ENCODE peak calls at places on chromosomes 7 and 10, in seven cellular contexts. One of them, this sample, is unnamed.

GRCh38 chr10:19968745-19969144 is 152.5 kb downstream of the PLXDC2 start:
- DNase-seq in AG04450: no peak
- DNase-seq in brain microvascular endothelial cell: no peak
- DNase-seq in substantia nigra: no peak
- DNase-seq in RWPE2: no peak
- DNase-seq in colonic mucosa: no peak
- DNase-seq in gastrocnemius medialis: no peak
- DNase-seq in this sample: no peak

GRCh38 chr10:24894728-24895127 is 57.7 kb downstream of the PRTFDC1 start:
- DNase-seq in RWPE2: no peak
- DNase-seq in gastrocnemius medialis: no peak
- DNase-seq in substantia nigra: no peak
- DNase-seq in AG04450: no peak
- DNase-seq in brain microvascular endothelial cell: no peak
- DNase-seq in colonic mucosa: no peak
- DNase-seq in this sample: no peak

GRCh38 chr10:75145590-75145989 is 34.1 kb downstream of the SAMD8 start:
- DNase-seq in brain microvascular endothelial cell: no peak
- DNase-seq in substantia nigra: no peak
- DNase-seq in AG04450: no peak
- DNase-seq in gastrocnemius medialis: no peak
- DNase-seq in RWPE2: no peak
- DNase-seq in colonic mucosa: no peak
- DNase-seq in this sample: no peak

GRCh38 chr7:70470751-70471150 is 661.2 kb upstream of the GALNT17 start:
- DNase-seq in substantia nigra: no peak
- DNase-seq in gastrocnemius medialis: no peak
- DNase-seq in colonic mucosa: peak
- DNase-seq in brain microvascular endothelial cell: no peak
- DNase-seq in RWPE2: no peak
- DNase-seq in AG04450: no peak
- DNase-seq in this sample: no peak

GRCh38 chr7:84230491-84230890 is 35.9 kb upstream of the SEMA3A start:
- DNase-seq in brain microvascular endothelial cell: no peak
- DNase-seq in colonic mucosa: no peak
- DNase-seq in RWPE2: no peak
- DNase-seq in substantia nigra: no peak
- DNase-seq in gastrocnemius medialis: no peak
- DNase-seq in AG04450: no peak
- DNase-seq in this sample: no peak

GRCh38 chr7:149838992-149839408 is 825 bp downstream of the ZNF862 start:
- DNase-seq in AG04450: no peak
- DNase-seq in gastrocnemius medialis: no peak
- DNase-seq in colonic mucosa: no peak
- DNase-seq in substantia nigra: no peak
- DNase-seq in RWPE2: no peak
- DNase-seq in brain microvascular endothelial cell: no peak
- DNase-seq in this sample: no peak

GRCh38 chr10:8061274-8062211 is 7.1 kb downstream of the GATA3 start:
- DNase-seq in RWPE2: no peak
- DNase-seq in gastrocnemius medialis: no peak
- DNase-seq in AG04450: no peak
- DNase-seq in colonic mucosa: no peak
- DNase-seq in substantia nigra: no peak
- DNase-seq in brain microvascular endothelial cell: no peak
- DNase-seq in this sample: no peak

GRCh38 chr10:50604049-50604640 is 19.6 kb downstream of the SGMS1 start:
- DNase-seq in colonic mucosa: no peak
- DNase-seq in brain microvascular endothelial cell: no peak
- DNase-seq in gastrocnemius medialis: no peak
- DNase-seq in substantia nigra: no peak
- DNase-seq in RWPE2: no peak
- DNase-seq in AG04450: no peak
- DNase-seq in this sample: no peak

GRCh38 chr7:116025098-116025809 is 5.3 kb downstream of the TFEC start:
- DNase-seq in RWPE2: no peak
- DNase-seq in AG04450: no peak
- DNase-seq in brain microvascular endothelial cell: peak
- DNase-seq in colonic mucosa: no peak
- DNase-seq in substantia nigra: no peak
- DNase-seq in gastrocnemius medialis: no peak
- DNase-seq in this sample: no peak

GRCh38 chr7:13727279-13727678 is 262.2 kb downstream of the ETV1 start:
- DNase-seq in colonic mucosa: no peak
- DNase-seq in substantia nigra: no peak
- DNase-seq in gastrocnemius medialis: no peak
- DNase-seq in AG04450: no peak
- DNase-seq in brain microvascular endothelial cell: no peak
- DNase-seq in RWPE2: no peak
- DNase-seq in this sample: no peak

GRCh38 chr7:78514653-78515052 is 716.1 kb downstream of the PHTF2 start:
- DNase-seq in colonic mucosa: no peak
- DNase-seq in gastrocnemius medialis: no peak
- DNase-seq in substantia nigra: peak
- DNase-seq in AG04450: no peak
- DNase-seq in RWPE2: no peak
- DNase-seq in brain microvascular endothelial cell: no peak
- DNase-seq in this sample: no peak

GRCh38 chr10:133144771-133145170 is 15.2 kb upstream of the KNDC1 start:
- DNase-seq in gastrocnemius medialis: no peak
- DNase-seq in RWPE2: no peak
- DNase-seq in colonic mucosa: no peak
- DNase-seq in brain microvascular endothelial cell: no peak
- DNase-seq in substantia nigra: no peak
- DNase-seq in AG04450: no peak
- DNase-seq in this sample: no peak

GRCh38 chr10:3126741-3127342 is 45.7 kb downstream of the PITRM1 start:
- DNase-seq in brain microvascular endothelial cell: no peak
- DNase-seq in AG04450: no peak
- DNase-seq in substantia nigra: no peak
- DNase-seq in gastrocnemius medialis: peak
- DNase-seq in RWPE2: no peak
- DNase-seq in colonic mucosa: no peak
- DNase-seq in this sample: no peak

GRCh38 chr10:129939416-129940275 is 24.4 kb downstream of the EBF3 start:
- DNase-seq in RWPE2: no peak
- DNase-seq in substantia nigra: no peak
- DNase-seq in AG04450: no peak
- DNase-seq in colonic mucosa: no peak
- DNase-seq in brain microvascular endothelial cell: no peak
- DNase-seq in gastrocnemius medialis: no peak
- DNase-seq in this sample: no peak

GRCh38 chr10:103786020-103786419 is 69.4 kb downstream of the SH3PXD2A start:
- DNase-seq in brain microvascular endothelial cell: no peak
- DNase-seq in RWPE2: no peak
- DNase-seq in substantia nigra: no peak
- DNase-seq in colonic mucosa: no peak
- DNase-seq in AG04450: no peak
- DNase-seq in gastrocnemius medialis: no peak
- DNase-seq in this sample: no peak

GRCh38 chr10:76885815-76886214 is 751.8 kb downstream of the KCNMA1 start:
- DNase-seq in AG04450: no peak
- DNase-seq in substantia nigra: no peak
- DNase-seq in RWPE2: no peak
- DNase-seq in colonic mucosa: no peak
- DNase-seq in brain microvascular endothelial cell: no peak
- DNase-seq in gastrocnemius medialis: no peak
- DNase-seq in this sample: no peak

GRCh38 chr7:78260826-78261225 is 462.3 kb downstream of the PHTF2 start:
- DNase-seq in colonic mucosa: no peak
- DNase-seq in gastrocnemius medialis: no peak
- DNase-seq in AG04450: no peak
- DNase-seq in RWPE2: no peak
- DNase-seq in substantia nigra: no peak
- DNase-seq in brain microvascular endothelial cell: no peak
- DNase-seq in this sample: no peak

GRCh38 chr10:86083664-86084175 is 282.9 kb downstream of the GRID1 start:
- DNase-seq in AG04450: no peak
- DNase-seq in gastrocnemius medialis: no peak
- DNase-seq in RWPE2: no peak
- DNase-seq in colonic mucosa: no peak
- DNase-seq in brain microvascular endothelial cell: no peak
- DNase-seq in substantia nigra: no peak
- DNase-seq in this sample: no peak

GRCh38 chr10:69516548-69517195 is 56.5 kb downstream of the NEUROG3 start:
- DNase-seq in gastrocnemius medialis: no peak
- DNase-seq in colonic mucosa: no peak
- DNase-seq in RWPE2: no peak
- DNase-seq in AG04450: no peak
- DNase-seq in substantia nigra: no peak
- DNase-seq in brain microvascular endothelial cell: no peak
- DNase-seq in this sample: no peak

GRCh38 chr7:74372511-74373111 is 81.1 kb upstream of the GTF2IRD1 start:
- DNase-seq in gastrocnemius medialis: no peak
- DNase-seq in RWPE2: no peak
- DNase-seq in brain microvascular endothelial cell: no peak
- DNase-seq in substantia nigra: peak
- DNase-seq in colonic mucosa: no peak
- DNase-seq in AG04450: no peak
- DNase-seq in this sample: peak

GRCh38 chr7:65798111-65799075 is 74.5 kb upstream of the VKORC1L1 start:
- DNase-seq in RWPE2: no peak
- DNase-seq in AG04450: peak
- DNase-seq in gastrocnemius medialis: no peak
- DNase-seq in substantia nigra: no peak
- DNase-seq in colonic mucosa: no peak
- DNase-seq in brain microvascular endothelial cell: peak
- DNase-seq in this sample: no peak

GRCh38 chr7:4204530-4205165 is 477.4 kb upstream of the FOXK1 start:
- DNase-seq in substantia nigra: no peak
- DNase-seq in colonic mucosa: no peak
- DNase-seq in RWPE2: no peak
- DNase-seq in gastrocnemius medialis: no peak
- DNase-seq in brain microvascular endothelial cell: no peak
- DNase-seq in AG04450: no peak
- DNase-seq in this sample: no peak

GRCh38 chr7:110779313-110779712 is 311.6 kb upstream of the LRRN3 start:
- DNase-seq in RWPE2: no peak
- DNase-seq in brain microvascular endothelial cell: no peak
- DNase-seq in colonic mucosa: no peak
- DNase-seq in substantia nigra: no peak
- DNase-seq in gastrocnemius medialis: no peak
- DNase-seq in AG04450: no peak
- DNase-seq in this sample: no peak

GRCh38 chr10:111113238-111113960 is 36.6 kb downstream of the ADRA2A start:
- DNase-seq in colonic mucosa: no peak
- DNase-seq in gastrocnemius medialis: no peak
- DNase-seq in AG04450: no peak
- DNase-seq in brain microvascular endothelial cell: no peak
- DNase-seq in substantia nigra: no peak
- DNase-seq in RWPE2: no peak
- DNase-seq in this sample: no peak

GRCh38 chr10:118986815-118987790 is 42.4 kb upstream of the NANOS1 start:
- DNase-seq in gastrocnemius medialis: no peak
- DNase-seq in brain microvascular endothelial cell: no peak
- DNase-seq in colonic mucosa: no peak
- DNase-seq in substantia nigra: no peak
- DNase-seq in RWPE2: no peak
- DNase-seq in AG04450: no peak
- DNase-seq in this sample: no peak

GRCh38 chr7:2821161-2821841 is 22.8 kb downstream of the GNA12 start:
- DNase-seq in substantia nigra: no peak
- DNase-seq in AG04450: peak
- DNase-seq in brain microvascular endothelial cell: no peak
- DNase-seq in colonic mucosa: no peak
- DNase-seq in RWPE2: no peak
- DNase-seq in gastrocnemius medialis: no peak
- DNase-seq in this sample: no peak

GRCh38 chr7:50209461-50210161 is 94.9 kb upstream of the IKZF1 start:
- DNase-seq in RWPE2: no peak
- DNase-seq in colonic mucosa: no peak
- DNase-seq in brain microvascular endothelial cell: no peak
- DNase-seq in substantia nigra: no peak
- DNase-seq in gastrocnemius medialis: no peak
- DNase-seq in AG04450: no peak
- DNase-seq in this sample: no peak
- H3K27ac ChIP-seq in RWPE2: no peak
- H3K27ac ChIP-seq in colonic mucosa: no peak
- H3K27ac ChIP-seq in brain microvascular endothelial cell: no peak
- H3K27ac ChIP-seq in substantia nigra: no peak
- H3K27ac ChIP-seq in gastrocnemius medialis: no peak
- H3K27ac ChIP-seq in AG04450: no peak
- H3K27ac ChIP-seq in this sample: no peak

GRCh38 chr10:29828978-29829377 is 194.2 kb upstream of the SVIL start:
- DNase-seq in gastrocnemius medialis: no peak
- DNase-seq in RWPE2: no peak
- DNase-seq in substantia nigra: no peak
- DNase-seq in AG04450: no peak
- DNase-seq in colonic mucosa: no peak
- DNase-seq in brain microvascular endothelial cell: no peak
- DNase-seq in this sample: no peak
- H3K27ac ChIP-seq in gastrocnemius medialis: no peak
- H3K27ac ChIP-seq in RWPE2: no peak
- H3K27ac ChIP-seq in substantia nigra: no peak
- H3K27ac ChIP-seq in AG04450: no peak
- H3K27ac ChIP-seq in colonic mucosa: peak
- H3K27ac ChIP-seq in brain microvascular endothelial cell: no peak
- H3K27ac ChIP-seq in this sample: no peak

GRCh38 chr7:156668130-156668741 is 27.7 kb downstream of the RNF32 start:
- DNase-seq in AG04450: no peak
- DNase-seq in brain microvascular endothelial cell: no peak
- DNase-seq in RWPE2: no peak
- DNase-seq in gastrocnemius medialis: no peak
- DNase-seq in substantia nigra: no peak
- DNase-seq in colonic mucosa: peak
- DNase-seq in this sample: no peak
- H3K27ac ChIP-seq in AG04450: no peak
- H3K27ac ChIP-seq in brain microvascular endothelial cell: no peak
- H3K27ac ChIP-seq in RWPE2: no peak
- H3K27ac ChIP-seq in gastrocnemius medialis: no peak
- H3K27ac ChIP-seq in substantia nigra: no peak
- H3K27ac ChIP-seq in colonic mucosa: peak
- H3K27ac ChIP-seq in this sample: no peak

DNA sequence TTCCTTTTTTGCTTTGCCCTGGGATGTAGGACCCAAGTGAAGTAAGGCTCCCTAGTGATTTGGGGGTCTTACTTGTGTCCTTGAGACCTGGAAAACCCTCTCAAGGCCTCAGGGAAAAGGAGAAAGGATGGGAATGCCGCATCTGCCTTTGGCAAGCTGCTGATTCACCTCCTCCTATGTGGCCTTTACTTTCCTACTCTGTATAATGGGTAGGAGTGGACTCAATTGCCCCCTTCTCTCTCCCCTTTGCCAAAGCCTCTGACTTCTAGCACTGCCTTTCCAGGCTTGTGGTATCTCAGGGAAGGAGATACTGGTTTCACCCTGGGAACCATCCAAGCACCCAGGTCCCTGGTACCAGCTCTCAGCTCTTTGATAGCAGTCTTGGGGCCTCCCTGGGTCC is 35.4 kb downstream of the UNC5B start:
- DNase-seq in gastrocnemius medialis: no peak
- DNase-seq in colonic mucosa: no peak
- DNase-seq in AG04450: no peak
- DNase-seq in RWPE2: no peak
- DNase-seq in substantia nigra: no peak
- DNase-seq in brain microvascular endothelial cell: no peak
- DNase-seq in this sample: no peak
- H3K27ac ChIP-seq in gastrocnemius medialis: no peak
- H3K27ac ChIP-seq in colonic mucosa: peak
- H3K27ac ChIP-seq in AG04450: no peak
- H3K27ac ChIP-seq in RWPE2: peak
- H3K27ac ChIP-seq in substantia nigra: no peak
- H3K27ac ChIP-seq in brain microvascular endothelial cell: no peak
- H3K27ac ChIP-seq in this sample: no peak